ENCODE peak calls at places on chromosomes 11 and 22, in four cellular contexts. S, T, O and W are unnamed samples.
A peak's percentile ranks its signal among the peaks of the same experiment; 100 is the strongest.

GRCh38 chr11:88434333-88434976 is 96.9 kb upstream of the CTSC start:
- DNase-seq in S (no peak), T (peak; percentile 59), O (no peak), W (no peak)

GRCh38 chr11:118845369-118845768 is 38.3 kb upstream of the CXCR5 start:
- DNase-seq in S (no peak), T (peak; percentile 36), O (no peak), W (no peak)

GRCh38 chr11:12692238-12693074 is 18.2 kb downstream of the TEAD1 start:
- DNase-seq in S (no peak), T (peak; percentile 72), O (no peak), W (no peak)

GRCh38 chr22:36383110-36383581 is 4.6 kb downstream of the MYH9 start:
- DNase-seq in S (peak; percentile 55), T (peak; percentile 68), O (peak; percentile 89), W (peak; percentile 52)

GRCh38 chr11:40514124-40514523 is 945.3 kb downstream of the LRRC4C start:
- DNase-seq in S (no peak), T (no peak), O (no peak), W (no peak)

GRCh38 chr22:43237280-43237679 is 50.3 kb upstream of the TTLL12 start:
- DNase-seq in S (no peak), T (no peak), O (no peak), W (no peak)

GRCh38 chr11:119643878-119644225 is 85.1 kb downstream of the NECTIN1 start:
- DNase-seq in S (no peak), T (no peak), O (no peak), W (no peak)

GRCh38 chr11:33633251-33634003 is 67.2 kb downstream of the C11orf91 start:
- DNase-seq in S (no peak), T (no peak), O (no peak), W (no peak)

GRCh38 chr22:29006346-29006745 is 55.3 kb downstream of the C22orf31 start:
- DNase-seq in S (no peak), T (no peak), O (no peak), W (no peak)

GRCh38 chr11:45087301-45087700 is 59.1 kb upstream of the PRDM11 start:
- DNase-seq in S (no peak), T (no peak), O (no peak), W (no peak)

GRCh38 chr22:26432619-26433311 is 3.7 kb downstream of the ASPHD2 start:
- DNase-seq in S (no peak), T (no peak), O (peak; percentile 71), W (peak; percentile 78)

GRCh38 chr22:46593211-46593676 is 26.9 kb upstream of the GRAMD4 start:
- DNase-seq in S (no peak), T (no peak), O (no peak), W (peak; percentile 94)

GRCh38 chr22:46593996-46594946 is 25.9 kb upstream of the GRAMD4 start:
- DNase-seq in S (no peak), T (no peak), O (no peak), W (no peak)

GRCh38 chr22:46590334-46590733 is 29.9 kb upstream of the GRAMD4 start:
- DNase-seq in S (no peak), T (no peak), O (no peak), W (no peak)

GRCh38 chr22:46591890-46592289 is 28.3 kb upstream of the GRAMD4 start:
- DNase-seq in S (no peak), T (no peak), O (no peak), W (no peak)

DNA sequence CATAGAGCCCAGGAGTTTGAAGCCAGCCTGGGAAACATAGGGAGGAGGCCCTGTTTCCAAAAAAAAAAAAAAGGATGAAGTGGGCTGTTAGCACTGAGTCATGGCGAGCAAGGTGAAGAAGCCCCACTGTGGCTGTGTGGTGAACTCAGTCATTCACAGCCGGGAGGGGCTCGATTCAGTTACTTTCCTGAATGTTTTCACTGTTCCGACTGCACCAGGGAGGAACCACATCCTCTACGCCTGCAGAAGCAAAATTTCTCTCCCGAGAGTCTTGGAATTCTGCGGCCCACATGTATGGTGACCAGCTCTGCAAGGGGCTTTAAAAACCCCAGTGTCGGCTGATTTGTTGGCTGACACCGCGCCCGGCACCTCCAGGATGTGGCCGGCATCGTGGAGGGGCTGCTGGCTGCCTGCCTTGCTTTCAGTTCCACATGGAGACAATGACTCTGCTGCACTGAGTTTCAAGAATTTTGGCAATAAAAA is 27.8 kb upstream of the GRAMD4 start:
- DNase-seq in S (peak; percentile 71), T (peak; percentile 55), O (no peak), W (no peak)
- TF ChIP-seq SPI1 in S (peak; percentile 92), T (no peak), O (peak; percentile 86), W (no peak)

GRCh38 chr11:131690362-131690761 is 319.9 kb downstream of the NTM start:
- DNase-seq in S (no peak), T (no peak), O (no peak), W (no peak)

GRCh38 chr11:131686836-131687235 is 316.4 kb downstream of the NTM start:
- DNase-seq in S (no peak), T (no peak), O (no peak), W (no peak)

GRCh38 chr11:131689049-131689925 is 318.9 kb downstream of the NTM start:
- DNase-seq in S (no peak), T (no peak), O (no peak), W (no peak)

GRCh38 chr11:131687291-131688055 is 317.1 kb downstream of the NTM start:
- DNase-seq in S (no peak), T (no peak), O (no peak), W (no peak)

GRCh38 chr11:131688056-131688693 is 317.8 kb downstream of the NTM start:
- DNase-seq in S (peak; percentile 92), T (peak; percentile 65), O (no peak), W (no peak)
- TF ChIP-seq SPI1 in S (no peak), T (no peak), O (no peak), W (no peak)

GRCh38 chr11:1879941-1880720 is 11.6 kb downstream of the PRR33 start:
- DNase-seq in S (peak; percentile 30), T (no peak), O (no peak), W (no peak)
- TF ChIP-seq SPI1 in S (no peak), T (no peak), O (no peak), W (no peak)

DNA sequence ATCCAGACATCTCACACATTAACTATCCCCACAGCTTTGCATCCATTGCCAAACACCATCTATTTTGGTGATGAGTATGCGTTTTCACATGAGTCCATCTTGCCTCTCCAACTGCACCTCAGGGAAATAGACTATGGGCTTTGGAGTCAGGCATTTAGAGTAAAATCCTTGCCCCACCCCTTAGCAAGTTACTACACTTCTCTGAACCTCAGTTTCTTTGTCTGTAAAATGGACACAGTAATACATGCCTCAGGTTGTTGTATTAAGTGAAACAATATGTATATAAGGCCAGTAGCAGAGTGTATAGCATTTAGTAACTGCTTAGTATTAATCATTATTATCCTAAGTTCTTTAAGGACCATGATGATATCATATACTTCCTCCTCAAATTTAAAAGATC is 53.6 kb downstream of the PRDM10 start:
- DNase-seq in S (no peak), T (no peak), O (no peak), W (no peak)
- TF ChIP-seq SPI1 in S (no peak), T (no peak), O (no peak), W (no peak)

DNA sequence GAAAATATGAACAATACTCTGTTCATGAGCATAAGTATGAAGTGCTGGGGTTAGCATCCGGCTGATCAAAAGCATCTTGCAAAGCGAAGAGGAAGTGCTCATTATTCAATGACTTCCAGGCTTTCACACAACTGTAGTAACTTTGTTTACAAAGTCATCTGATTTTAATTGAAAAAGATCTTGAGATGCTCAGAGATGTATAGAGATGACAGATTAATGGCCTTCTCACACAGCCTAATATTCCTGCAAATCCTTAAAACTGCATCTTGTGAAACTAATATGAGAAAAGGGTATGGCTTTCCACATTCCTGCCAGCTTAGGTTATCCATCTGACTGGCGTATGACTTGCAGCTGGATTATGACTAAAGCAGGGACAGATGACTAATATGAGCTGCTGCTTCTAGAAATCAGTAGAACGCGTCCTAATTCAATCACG is 125.4 kb downstream of the CASP12 start:
- DNase-seq in S (no peak), T (no peak), O (no peak), W (no peak)
- TF ChIP-seq SPI1 in S (no peak), T (no peak), O (no peak), W (peak; percentile 25)